ENCODE peak calls at places on chromosome 1, in six cellular contexts. B is transverse colon, L is H1, J is suprapubic skin, M is prostate gland, S is HCT116. V is an unnamed sample.

GRCh38 chr1:5333326-5333725 is 658.9 kb downstream of the NPHP4 start:
- DNase-seq in B (no peak), L (no peak), J (no peak), M (no peak), S (no peak), V (no peak)

GRCh38 chr1:35488346-35488745 is 68.9 kb downstream of the KIAA0319L start:
- DNase-seq in B (no peak), L (no peak), J (no peak), M (no peak), S (no peak), V (no peak)

GRCh38 chr1:213409208-213409631 is 358.2 kb downstream of the RPS6KC1 start:
- DNase-seq in B (no peak), L (no peak), J (no peak), M (no peak), S (no peak), V (no peak)

GRCh38 chr1:207823880-207824566 is 72.2 kb downstream of the CD46 start:
- DNase-seq in B (peak; percentile 84), L (peak; percentile 54), J (peak; percentile 93), M (peak; percentile 88), S (peak; percentile 37), V (peak; percentile 91)

GRCh38 chr1:18795002-18795689 is 64.3 kb downstream of the TAS1R2 start:
- DNase-seq in B (no peak), L (no peak), J (no peak), M (no peak), S (no peak), V (no peak)

GRCh38 chr1:118998171-118998570 is 10.0 kb upstream of the TBX15 start:
- DNase-seq in B (no peak), L (no peak), J (no peak), M (no peak), S (no peak), V (no peak)

GRCh38 chr1:243473281-243474210 is 217.7 kb downstream of the SDCCAG8 start:
- DNase-seq in B (no peak), L (no peak), J (no peak), M (no peak), S (no peak), V (no peak)

GRCh38 chr1:3380465-3380864 is 74.0 kb upstream of the ARHGEF16 start:
- DNase-seq in B (no peak), L (no peak), J (no peak), M (peak; percentile 42), S (no peak), V (no peak)

GRCh38 chr1:174946020-174946419 is 53.7 kb upstream of the CACYBP start:
- DNase-seq in B (no peak), L (no peak), J (no peak), M (no peak), S (no peak), V (no peak)

DNA sequence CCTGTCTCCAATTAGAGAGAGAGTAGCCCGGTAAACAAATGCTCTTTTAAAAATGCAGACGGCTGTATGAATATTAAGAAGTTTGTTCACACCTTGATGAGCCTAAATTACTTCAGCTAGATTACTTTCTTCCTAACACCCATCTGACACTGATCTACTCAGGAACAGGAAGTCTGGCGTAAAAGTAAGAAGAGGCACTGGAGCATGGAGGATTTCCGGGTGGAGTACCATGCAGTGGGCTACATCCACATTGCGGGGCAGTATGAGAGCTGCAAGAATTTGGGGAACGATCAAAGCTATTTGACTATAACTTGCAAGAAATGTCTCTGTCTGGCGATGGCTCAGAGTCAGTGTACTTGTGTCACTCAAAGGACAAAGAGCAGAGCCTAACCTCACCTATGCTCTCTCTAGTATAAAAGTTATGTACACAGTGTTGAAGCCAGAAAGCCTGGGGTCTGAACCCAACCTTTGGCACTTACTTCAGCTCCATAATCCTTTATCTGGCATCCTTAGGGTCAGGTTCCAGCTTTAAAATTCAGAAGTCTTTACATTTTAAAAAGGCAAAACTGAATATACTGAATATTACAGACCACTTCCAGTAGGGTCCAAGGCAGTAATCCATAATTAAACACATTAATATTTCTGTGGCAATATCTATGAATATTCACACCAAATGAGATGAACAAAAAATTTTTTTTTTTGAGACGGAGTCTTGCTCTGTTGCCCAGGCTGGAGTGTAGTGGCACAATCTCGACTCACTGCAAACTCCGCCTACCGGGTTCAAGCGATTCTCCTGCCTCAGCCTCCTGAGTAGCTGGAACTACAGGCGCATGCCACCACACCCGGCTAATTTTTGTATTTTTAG is 7.9 kb upstream of the GNPAT start:
- DNase-seq in B (no peak), L (no peak), J (no peak), M (no peak), S (no peak), V (no peak)
- H3K4me3 ChIP-seq in B (no peak overlapping the region), L (no peak overlapping the region), J (no peak overlapping the region), M (no peak overlapping the region), S (no peak overlapping the region), V (no peak overlapping the region)

GRCh38 chr1:27394282-27394658 is 1.8 kb downstream of the GPR3 start:
- DNase-seq in B (no peak), L (no peak), J (no peak), M (no peak), S (no peak), V (no peak)
- TF ChIP-seq POLR2AphosphoS5 in B (no peak), L (no peak), J (no peak), M (no peak), S (no peak), V (peak; percentile 59)

DNA sequence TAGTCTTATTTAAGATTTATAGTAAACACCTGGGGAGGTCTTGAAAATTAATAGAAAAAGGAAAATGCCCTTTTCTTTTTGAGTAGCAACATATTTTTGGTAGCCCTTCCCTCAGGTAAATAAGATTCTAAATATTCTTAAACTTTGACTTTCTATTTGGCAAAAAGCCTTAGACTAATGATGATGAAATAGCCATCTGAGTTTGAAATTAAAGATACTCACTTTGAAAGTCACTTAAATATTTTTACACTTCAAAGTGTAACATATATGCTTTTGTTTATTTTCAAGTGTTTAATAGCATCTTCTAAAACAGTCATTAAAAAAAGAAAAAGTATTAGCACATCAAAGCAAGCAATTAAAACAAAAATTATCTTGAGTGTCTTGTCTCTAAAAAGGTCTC is 135.1 kb downstream of the NEK7 start:
- DNase-seq in B (no peak), L (no peak), J (no peak), M (no peak), S (no peak), V (no peak)
- TF ChIP-seq POLR2A in B (no peak), L (no peak), J (no peak), M (no peak), S (no peak), V (no peak)

DNA sequence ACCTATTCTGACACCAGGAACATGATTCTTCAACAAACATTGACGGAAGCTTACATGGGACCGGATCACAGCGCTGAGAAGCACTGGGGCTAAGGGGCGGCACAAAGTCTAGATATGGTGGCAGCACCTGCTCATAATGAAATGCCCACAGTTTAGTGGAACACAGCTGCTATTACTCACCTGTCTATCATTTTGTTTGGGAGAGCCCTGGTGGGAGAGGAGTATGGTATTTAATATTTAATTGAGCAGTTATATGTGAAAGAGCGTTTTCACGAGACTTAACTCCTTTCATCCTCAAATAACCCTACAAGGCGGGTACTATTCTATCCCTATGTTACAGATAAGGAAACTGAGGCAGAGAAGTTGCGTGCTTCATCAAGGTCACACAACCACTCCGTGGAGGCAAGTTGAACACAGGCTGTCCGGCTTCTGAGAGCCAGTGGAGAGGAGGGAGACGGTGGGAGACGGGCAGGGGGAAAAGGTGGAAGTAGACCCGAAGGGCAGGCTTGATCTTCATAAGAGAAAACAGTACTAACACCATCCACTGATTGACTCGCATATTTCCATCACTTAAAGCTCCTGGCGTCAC is 789 bp upstream of the TSNAX start:
- DNase-seq in B (no peak), L (no peak), J (no peak), M (no peak), S (no peak), V (peak; percentile 82)
- H3K4me3 ChIP-seq in B (peak overlapping the region; percentile 54), L (peak overlapping the region; percentile 99), J (peak overlapping the region; percentile 90), M (peak overlapping the region; percentile 55), S (peak overlapping the region; percentile 95), V (peak overlapping the region; percentile 70)

GRCh38 chr1:235108876-235109275 is 19.8 kb downstream of the TOMM20 start:
- DNase-seq in B (no peak), L (peak; percentile 41), J (no peak), M (no peak), S (no peak), V (no peak)
- TF ChIP-seq POLR2AphosphoS5 in B (no peak), L (peak; percentile 60), J (no peak), M (no peak), S (no peak), V (no peak)

GRCh38 chr1:204152310-204153044 is 633 bp upstream of the ETNK2 start:
- DNase-seq in B (no peak), L (peak; percentile 87), J (no peak), M (no peak), S (no peak), V (no peak)
- TF ChIP-seq POLR2A in B (no peak), L (no peak), J (no peak), M (no peak), S (no peak), V (no peak)

DNA sequence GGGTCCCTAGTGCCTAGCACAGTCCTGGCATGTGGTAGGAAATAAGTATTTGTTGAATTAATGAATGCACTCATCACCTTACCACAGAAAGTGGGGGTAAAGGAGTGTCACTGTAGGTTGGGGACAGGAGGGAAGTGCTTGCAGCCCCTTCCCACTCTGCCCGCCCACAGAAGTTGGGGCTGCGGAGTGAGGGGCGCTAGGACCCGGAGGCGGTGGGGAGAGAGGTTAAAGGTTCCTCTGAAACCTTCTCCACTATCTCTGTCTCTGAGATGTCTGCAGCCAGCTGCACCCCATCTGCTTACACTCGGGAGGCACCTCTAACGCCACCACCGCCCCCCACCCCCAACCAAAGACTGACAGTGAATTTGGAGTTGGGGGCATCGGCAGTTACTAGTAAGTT is 1.4 kb upstream of the WNT2B start:
- DNase-seq in B (no peak), L (no peak), J (no peak), M (no peak), S (no peak), V (no peak)
- H3K4me3 ChIP-seq in B (no peak overlapping the region), L (peak overlapping the region; percentile 82), J (no peak overlapping the region), M (no peak overlapping the region), S (no peak overlapping the region), V (peak overlapping the region; percentile 74)

GRCh38 chr1:210556475-210556874 is 227.8 kb downstream of the HHAT start:
- DNase-seq in B (no peak), L (no peak), J (no peak), M (no peak), S (no peak), V (no peak)
- TF ChIP-seq POLR2AphosphoS5 in B (no peak), L (no peak), J (no peak), M (no peak), S (no peak), V (no peak)

GRCh38 chr1:155137129-155137528 is 1.5 kb downstream of the SLC50A1 start:
- DNase-seq in B (no peak), L (no peak), J (no peak), M (no peak), S (no peak), V (no peak)

GRCh38 chr1:155137550-155137949 is 1.9 kb downstream of the SLC50A1 start:
- DNase-seq in B (no peak), L (no peak), J (no peak), M (no peak), S (no peak), V (peak; percentile 47)

GRCh38 chr1:155140630-155140953 is 261 bp upstream of the DPM3 start:
- DNase-seq in B (no peak), L (no peak), J (no peak), M (no peak), S (no peak), V (no peak)

GRCh38 chr1:155141799-155142198 is 1.5 kb upstream of the DPM3 start:
- DNase-seq in B (no peak), L (no peak), J (peak; percentile 42), M (no peak), S (no peak), V (peak; percentile 2)

GRCh38 chr1:155139895-155140629 is at the start of gene DPM3:
- DNase-seq in B (peak; percentile 93), L (peak; percentile 90), J (peak; percentile 95), M (peak; percentile 91), S (peak; percentile 62), V (peak; percentile 97)
- TF ChIP-seq POLR2A in B (peak; percentile 83), L (no peak), J (no peak), M (peak; percentile 78), S (peak; percentile 33), V (no peak)

GRCh38 chr1:15344800-15345710 is 64.6 kb upstream of the EFHD2 start:
- DNase-seq in B (no peak), L (no peak), J (no peak), M (no peak), S (no peak), V (no peak)
- H3K4me3 ChIP-seq in B (no peak overlapping the region), L (no peak overlapping the region), J (no peak overlapping the region), M (no peak overlapping the region), S (no peak overlapping the region), V (no peak overlapping the region)

V was measured in spleen.